ENCODE peak calls at places on chromosomes 12 and 14, in seven cellular contexts. U is GM12878, S is K562, L is HCT116, V is HepG2, C is H1, B is SK-N-SH. Q is an unnamed sample.

GRCh38 chr14:96309907-96310330 is 53.2 kb downstream of the ATG2B start:
- DNase-seq in S (no peak), V (peak), B (no peak), C (no peak), U (no peak), L (no peak), Q (no peak)

GRCh38 chr12:50132505-50133135 is 20.6 kb downstream of the COX14 start:
- DNase-seq in V (peak), U (no peak), B (peak), S (no peak), C (no peak), L (no peak), Q (peak)

GRCh38 chr14:88005050-88005481 is at the start of gene GPR65:
- DNase-seq in S (no peak), C (no peak), B (no peak), U (peak), L (no peak), V (no peak), Q (no peak)

GRCh38 chr12:123164222-123164621 is 13.3 kb upstream of the PITPNM2 start:
- DNase-seq in U (no peak), B (no peak), V (no peak), C (no peak), L (no peak), S (no peak), Q (no peak)

GRCh38 chr14:58873228-58873953 is 235.6 kb downstream of the DACT1 start:
- DNase-seq in B (no peak), S (no peak), L (no peak), V (no peak), U (no peak), C (no peak), Q (peak)

GRCh38 chr12:103780093-103780440 is 61.0 kb downstream of the NT5DC3 start:
- DNase-seq in L (no peak), S (no peak), V (no peak), C (no peak), B (no peak), U (no peak), Q (no peak)

GRCh38 chr14:58151264-58151700 is 731 bp downstream of the ARMH4 start:
- DNase-seq in V (peak), L (no peak), S (no peak), U (no peak), B (peak), C (no peak), Q (no peak)

GRCh38 chr12:132858727-132859266 is 28.6 kb downstream of the CHFR start:
- DNase-seq in C (no peak), S (no peak), L (no peak), V (no peak), B (no peak), U (no peak), Q (no peak)

GRCh38 chr14:103693514-103693913 is 21.7 kb downstream of the XRCC3 start:
- DNase-seq in U (no peak), B (no peak), S (no peak), L (no peak), C (no peak), V (no peak), Q (peak)

DNA sequence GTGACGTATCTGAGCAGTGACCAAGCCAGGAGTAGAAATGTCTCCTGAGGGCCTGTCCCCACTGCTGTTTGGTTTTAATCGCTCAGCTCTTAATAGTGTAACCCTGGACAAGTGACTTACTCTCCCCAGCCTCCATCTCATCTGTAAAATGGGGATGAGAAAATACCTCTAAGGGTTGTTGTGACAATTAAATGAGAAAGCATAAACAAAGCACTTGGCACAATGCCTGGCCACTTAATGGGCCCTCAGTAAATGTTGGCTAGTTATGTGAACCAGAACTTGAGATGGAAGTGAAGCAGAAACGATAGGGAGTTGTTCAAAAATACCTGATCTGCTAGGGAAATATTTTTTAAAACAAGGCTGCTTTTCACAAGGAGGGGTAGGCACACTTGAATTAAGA is 58.2 kb downstream of the HMGA2 start:
- DNase-seq in V (no peak), B (no peak), S (no peak), C (no peak), L (no peak), U (no peak), Q (no peak)
- TF ChIP-seq JUND in V (no peak), B (no peak), S (no peak), C (no peak), L (peak), U (no peak), Q (no peak)

DNA sequence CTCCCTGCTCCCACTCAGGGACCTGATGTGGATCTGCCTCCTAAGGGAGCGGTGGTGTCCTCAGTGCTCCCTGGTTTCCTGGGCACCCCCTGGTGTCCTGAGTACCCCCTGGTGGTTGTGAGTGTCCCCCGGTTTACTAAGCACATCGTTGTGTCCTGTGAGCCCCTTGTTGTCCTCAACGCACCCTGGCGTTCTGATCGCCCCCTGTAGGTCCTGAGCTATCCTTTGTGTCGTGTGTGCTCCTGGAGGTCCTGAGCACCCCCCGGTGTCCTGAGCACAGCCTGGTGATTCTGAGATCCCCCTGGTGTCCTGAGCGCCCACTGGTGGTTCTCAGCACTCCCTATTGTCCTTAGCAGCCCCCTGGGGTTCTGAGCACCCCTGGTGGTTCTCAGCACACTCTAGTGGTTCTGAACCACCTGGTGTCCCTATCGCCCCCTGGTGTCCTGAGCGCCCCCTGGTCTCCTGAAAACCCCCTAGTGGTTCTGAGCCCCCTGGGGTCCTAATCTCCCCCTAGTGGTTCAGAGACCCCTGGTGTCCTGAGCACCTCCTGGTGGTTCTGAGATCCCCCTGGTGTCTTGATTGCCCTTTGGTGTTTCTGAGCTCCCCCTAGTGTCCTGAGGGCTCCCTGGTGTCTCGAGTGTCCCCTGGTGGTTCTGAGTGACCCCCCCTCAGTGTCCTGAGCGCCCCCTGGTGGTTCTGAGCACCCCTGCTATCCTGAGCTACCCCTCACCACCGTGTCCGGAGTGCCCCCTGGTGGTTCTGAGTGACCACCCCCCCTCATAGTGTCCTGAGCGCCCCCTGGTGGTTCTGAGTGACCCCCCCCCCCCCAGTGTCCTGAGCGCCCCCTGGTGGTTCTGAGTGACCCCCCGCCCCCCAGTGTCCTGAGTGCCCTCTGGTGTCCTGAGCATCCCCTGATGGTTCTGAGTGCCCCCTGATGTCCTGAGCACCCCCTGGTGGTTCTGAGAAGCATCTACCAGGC is 615.1 kb downstream of the TMEM121 start:
- DNase-seq in S (peak), B (peak), U (no peak), C (no peak), L (no peak), V (no peak), Q (no peak)
- TF ChIP-seq JUND in S (no peak), B (no peak), U (no peak), C (no peak), L (no peak), V (no peak), Q (no peak)

GRCh38 chr12:26273811-26274210 is 78.4 kb downstream of the SSPN start:
- DNase-seq in U (no peak), V (no peak), L (no peak), C (no peak), B (no peak), S (peak), Q (no peak)
- TF ChIP-seq JUND in U (no peak), V (no peak), L (no peak), C (no peak), B (no peak), S (no peak), Q (no peak)

GRCh38 chr12:7108042-7108927 is 729 bp downstream of the C1RL start:
- DNase-seq in L (peak), S (peak), V (peak), U (peak), B (peak), C (peak), Q (no peak)
- TF ChIP-seq JUND in L (no peak), S (no peak), V (no peak), U (no peak), B (no peak), C (no peak), Q (no peak)

GRCh38 chr14:24115451-24116110 is 832 bp upstream of the NRL start:
- DNase-seq in S (no peak), V (no peak), L (no peak), B (no peak), U (no peak), C (no peak), Q (no peak)
- TF ChIP-seq JUND in S (no peak), V (no peak), L (no peak), B (no peak), U (no peak), C (no peak), Q (no peak)

GRCh38 chr12:10615532-10615931 is 2.1 kb upstream of the MAGOHB start:
- DNase-seq in C (no peak), V (no peak), B (no peak), U (no peak), S (no peak), L (no peak), Q (peak)
- TF ChIP-seq JUND in C (no peak), V (no peak), B (no peak), U (no peak), S (no peak), L (no peak), Q (no peak)

GRCh38 chr14:92926931-92927330 is 4.0 kb downstream of the CHGA start:
- DNase-seq in C (no peak), V (no peak), U (no peak), L (no peak), S (no peak), B (no peak), Q (no peak)
- TF ChIP-seq JUND in C (no peak), V (no peak), U (no peak), L (no peak), S (no peak), B (no peak), Q (no peak)

GRCh38 chr14:37824936-37825698 is 229.7 kb downstream of the TTC6 start:
- DNase-seq in U (no peak), V (no peak), L (no peak), C (no peak), B (no peak), S (no peak), Q (no peak)
- TF ChIP-seq JUND in U (no peak), V (no peak), L (no peak), C (no peak), B (no peak), S (no peak), Q (no peak)

Q was measured in T47D.